ENCODE peak calls at places on chromosomes 16 and 17, in five cellular contexts. One of them, this sample, is unnamed.

GRCh38 chr17:42135664-42136653 is 13.4 kb downstream of the HSPB9 start:
- DNase-seq in heart left ventricle: peak
- DNase-seq in left ventricle myocardium inferior: peak
- DNase-seq in AG04449: no peak
- DNase-seq in tibial nerve: peak
- DNase-seq in this sample: peak

GRCh38 chr16:11706180-11706742 is 36.4 kb downstream of the TXNDC11 start:
- DNase-seq in left ventricle myocardium inferior: peak
- DNase-seq in heart left ventricle: peak
- DNase-seq in tibial nerve: no peak
- DNase-seq in AG04449: no peak
- DNase-seq in this sample: peak

GRCh38 chr17:29778936-29779811 is 150.9 kb downstream of the SSH2 start:
- DNase-seq in AG04449: no peak
- DNase-seq in heart left ventricle: peak
- DNase-seq in tibial nerve: peak
- DNase-seq in left ventricle myocardium inferior: peak
- DNase-seq in this sample: peak

GRCh38 chr16:75401697-75402096 is 31.6 kb downstream of the CFDP1 start:
- DNase-seq in heart left ventricle: no peak
- DNase-seq in left ventricle myocardium inferior: no peak
- DNase-seq in AG04449: no peak
- DNase-seq in tibial nerve: no peak
- DNase-seq in this sample: no peak

GRCh38 chr16:187330-187729 is 7.1 kb downstream of the HBQ1 start:
- DNase-seq in tibial nerve: no peak
- DNase-seq in left ventricle myocardium inferior: no peak
- DNase-seq in AG04449: no peak
- DNase-seq in heart left ventricle: no peak
- DNase-seq in this sample: no peak

GRCh38 chr17:41848788-41849187 is 11.2 kb downstream of the KLHL10 start:
- DNase-seq in AG04449: no peak
- DNase-seq in heart left ventricle: no peak
- DNase-seq in left ventricle myocardium inferior: no peak
- DNase-seq in tibial nerve: no peak
- DNase-seq in this sample: peak

GRCh38 chr16:53457670-53458069 is 23.4 kb downstream of the RBL2 start:
- DNase-seq in heart left ventricle: no peak
- DNase-seq in tibial nerve: no peak
- DNase-seq in AG04449: no peak
- DNase-seq in left ventricle myocardium inferior: no peak
- DNase-seq in this sample: no peak

GRCh38 chr17:78903101-78903779 is at the start of gene CEP295NL:
- DNase-seq in heart left ventricle: peak
- DNase-seq in tibial nerve: no peak
- DNase-seq in left ventricle myocardium inferior: no peak
- DNase-seq in AG04449: no peak
- DNase-seq in this sample: no peak

GRCh38 chr16:5257462-5257861 is 159.9 kb upstream of the EEF2KMT start:
- DNase-seq in heart left ventricle: no peak
- DNase-seq in AG04449: no peak
- DNase-seq in left ventricle myocardium inferior: no peak
- DNase-seq in tibial nerve: no peak
- DNase-seq in this sample: no peak

GRCh38 chr16:56688762-56689161 is 6.5 kb downstream of the MT1X start:
- DNase-seq in left ventricle myocardium inferior: no peak
- DNase-seq in AG04449: no peak
- DNase-seq in tibial nerve: no peak
- DNase-seq in heart left ventricle: no peak
- DNase-seq in this sample: no peak

GRCh38 chr17:45777388-45777787 is 6.7 kb upstream of the CRHR1 start:
- DNase-seq in AG04449: no peak
- DNase-seq in left ventricle myocardium inferior: no peak
- DNase-seq in heart left ventricle: no peak
- DNase-seq in tibial nerve: no peak
- DNase-seq in this sample: no peak

GRCh38 chr16:8962393-8963009 is 1.2 kb downstream of the USP7 start:
- DNase-seq in left ventricle myocardium inferior: no peak
- DNase-seq in heart left ventricle: no peak
- DNase-seq in tibial nerve: no peak
- DNase-seq in AG04449: no peak
- DNase-seq in this sample: peak

GRCh38 chr16:54862529-54862928 is 68.1 kb upstream of the IRX5 start:
- DNase-seq in heart left ventricle: peak
- DNase-seq in AG04449: no peak
- DNase-seq in tibial nerve: no peak
- DNase-seq in left ventricle myocardium inferior: no peak
- DNase-seq in this sample: no peak

GRCh38 chr17:74145756-74146155 is 57.7 kb upstream of the RPL38 start:
- DNase-seq in tibial nerve: no peak
- DNase-seq in AG04449: no peak
- DNase-seq in left ventricle myocardium inferior: no peak
- DNase-seq in heart left ventricle: no peak
- DNase-seq in this sample: no peak

GRCh38 chr17:5508855-5509254 is 22.5 kb downstream of the MIS12 start:
- DNase-seq in tibial nerve: no peak
- DNase-seq in left ventricle myocardium inferior: no peak
- DNase-seq in heart left ventricle: no peak
- DNase-seq in AG04449: no peak
- DNase-seq in this sample: peak

DNA sequence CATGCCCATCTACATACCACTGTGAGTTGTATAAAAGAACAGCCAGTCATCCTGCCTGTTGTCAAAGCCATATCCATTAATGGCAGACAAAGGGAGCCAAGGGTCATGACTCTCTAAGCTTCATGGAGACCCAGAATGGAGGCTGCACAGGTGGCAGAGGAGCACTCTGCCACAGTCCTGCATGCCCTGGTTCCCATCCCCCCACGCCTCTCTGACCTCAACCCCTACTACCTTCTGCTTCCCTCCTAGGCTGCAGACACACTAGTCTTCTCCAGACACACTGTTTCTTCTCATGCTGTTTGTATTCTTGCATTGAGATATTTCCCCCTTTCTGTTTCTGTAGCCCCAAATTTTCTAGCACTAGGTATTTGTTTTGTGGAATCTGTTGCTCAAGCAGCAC is 27.2 kb downstream of the SHISA6 start:
- DNase-seq in AG04449: no peak
- DNase-seq in tibial nerve: no peak
- DNase-seq in left ventricle myocardium inferior: no peak
- DNase-seq in heart left ventricle: no peak
- DNase-seq in this sample: no peak
- TF ChIP-seq CTCF in AG04449: no peak
- TF ChIP-seq CTCF in tibial nerve: no peak
- TF ChIP-seq CTCF in left ventricle myocardium inferior: no peak
- TF ChIP-seq CTCF in heart left ventricle: no peak
- TF ChIP-seq CTCF in this sample: no peak

DNA sequence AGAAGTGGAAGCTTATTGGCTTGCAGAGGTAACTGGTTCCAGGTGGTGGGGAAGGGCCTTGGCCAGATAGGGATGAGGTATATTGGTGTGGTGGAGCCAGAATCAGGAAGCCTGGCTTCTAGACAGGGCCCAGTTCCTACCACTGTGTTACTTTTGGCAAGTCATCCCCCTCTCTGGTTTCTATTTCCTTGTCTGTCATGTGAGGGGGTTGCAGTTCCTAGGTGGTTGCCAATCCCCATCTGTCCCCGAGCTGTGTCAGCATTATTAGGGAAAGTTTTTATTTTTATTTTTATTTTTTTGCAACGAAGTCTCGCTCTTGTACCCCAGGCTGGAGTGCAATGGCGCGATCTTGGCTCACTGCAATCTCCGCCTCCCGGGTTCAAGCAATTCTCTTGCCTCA is 3.0 kb downstream of the SMCR8 start:
- DNase-seq in AG04449: no peak
- DNase-seq in left ventricle myocardium inferior: no peak
- DNase-seq in heart left ventricle: no peak
- DNase-seq in tibial nerve: no peak
- DNase-seq in this sample: no peak
- H3K4me3 ChIP-seq in AG04449: no peak
- H3K4me3 ChIP-seq in left ventricle myocardium inferior: peak
- H3K4me3 ChIP-seq in heart left ventricle: no peak
- H3K4me3 ChIP-seq in tibial nerve: no peak
- H3K4me3 ChIP-seq in this sample: peak

DNA sequence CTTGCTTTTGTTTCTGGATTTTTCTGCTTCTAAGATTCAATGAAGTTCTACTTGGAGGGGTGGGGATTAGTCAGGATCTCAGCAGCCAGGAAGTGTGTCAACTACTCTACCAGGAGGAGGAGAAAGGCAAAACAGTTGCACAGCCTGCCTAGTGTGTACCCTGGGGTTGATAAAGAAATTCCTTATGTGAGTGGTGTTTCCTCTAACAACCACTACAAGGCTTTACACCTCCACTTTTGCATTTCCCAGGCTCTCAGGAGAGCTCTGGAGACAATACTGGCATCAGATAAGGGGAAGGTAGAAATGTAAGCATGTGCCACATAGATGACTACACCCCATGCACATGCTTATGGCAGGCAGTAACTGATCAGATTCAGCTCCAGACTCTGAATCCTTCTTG is 174.6 kb downstream of the TOX3 start:
- DNase-seq in heart left ventricle: no peak
- DNase-seq in AG04449: no peak
- DNase-seq in tibial nerve: no peak
- DNase-seq in left ventricle myocardium inferior: no peak
- DNase-seq in this sample: no peak
- TF ChIP-seq CTCF in heart left ventricle: no peak
- TF ChIP-seq CTCF in AG04449: no peak
- TF ChIP-seq CTCF in tibial nerve: no peak
- TF ChIP-seq CTCF in left ventricle myocardium inferior: no peak
- TF ChIP-seq CTCF in this sample: no peak

GRCh38 chr16:57828272-57829161 is 26.2 kb upstream of the KIFC3 start:
- DNase-seq in AG04449: no peak
- DNase-seq in tibial nerve: no peak
- DNase-seq in left ventricle myocardium inferior: no peak
- DNase-seq in heart left ventricle: no peak
- DNase-seq in this sample: no peak
- H3K4me3 ChIP-seq in AG04449: no peak
- H3K4me3 ChIP-seq in tibial nerve: no peak
- H3K4me3 ChIP-seq in left ventricle myocardium inferior: no peak
- H3K4me3 ChIP-seq in heart left ventricle: no peak
- H3K4me3 ChIP-seq in this sample: no peak

GRCh38 chr17:44323359-44324091 is 1.1 kb downstream of the SLC25A39 start:
- DNase-seq in AG04449: no peak
- DNase-seq in heart left ventricle: no peak
- DNase-seq in left ventricle myocardium inferior: no peak
- DNase-seq in tibial nerve: no peak
- DNase-seq in this sample: no peak
- TF ChIP-seq CTCF in AG04449: no peak
- TF ChIP-seq CTCF in heart left ventricle: no peak
- TF ChIP-seq CTCF in left ventricle myocardium inferior: no peak
- TF ChIP-seq CTCF in tibial nerve: no peak
- TF ChIP-seq CTCF in this sample: no peak

GRCh38 chr17:77148959-77149510 is 8.3 kb downstream of the SEC14L1 start:
- DNase-seq in heart left ventricle: no peak
- DNase-seq in left ventricle myocardium inferior: no peak
- DNase-seq in tibial nerve: no peak
- DNase-seq in AG04449: no peak
- DNase-seq in this sample: no peak

GRCh38 chr17:77154187-77154586 is 13.4 kb downstream of the SEC14L1 start:
- DNase-seq in tibial nerve: no peak
- DNase-seq in AG04449: no peak
- DNase-seq in left ventricle myocardium inferior: no peak
- DNase-seq in heart left ventricle: no peak
- DNase-seq in this sample: no peak

GRCh38 chr17:77148109-77148958 is 7.6 kb downstream of the SEC14L1 start:
- DNase-seq in left ventricle myocardium inferior: no peak
- DNase-seq in heart left ventricle: no peak
- DNase-seq in tibial nerve: no peak
- DNase-seq in AG04449: no peak
- DNase-seq in this sample: no peak

GRCh38 chr17:77153487-77153886 is 12.7 kb downstream of the SEC14L1 start:
- DNase-seq in heart left ventricle: no peak
- DNase-seq in left ventricle myocardium inferior: no peak
- DNase-seq in tibial nerve: no peak
- DNase-seq in AG04449: no peak
- DNase-seq in this sample: no peak

DNA sequence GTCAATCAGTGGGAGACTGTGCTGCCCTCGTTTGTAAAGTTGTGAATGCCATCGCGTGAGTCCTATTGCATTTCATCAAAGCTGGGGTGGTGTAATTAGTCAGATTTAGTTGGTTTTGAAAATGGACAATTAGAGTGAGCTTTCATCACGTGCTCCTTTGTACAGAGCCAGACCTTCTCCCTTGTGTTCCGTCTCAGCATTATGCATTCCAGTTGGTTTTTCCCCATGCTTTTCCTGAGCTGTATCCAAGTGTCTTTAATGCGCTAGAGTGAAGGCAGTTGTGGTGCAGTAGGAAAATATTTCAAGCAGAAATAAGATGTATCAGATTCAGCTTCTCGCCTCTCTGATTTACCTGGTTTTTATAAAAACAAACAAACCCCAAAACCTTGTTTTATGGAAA is 10.5 kb downstream of the SEC14L1 start:
- DNase-seq in heart left ventricle: no peak
- DNase-seq in left ventricle myocardium inferior: no peak
- DNase-seq in tibial nerve: no peak
- DNase-seq in AG04449: no peak
- DNase-seq in this sample: peak
- H3K4me3 ChIP-seq in heart left ventricle: no peak
- H3K4me3 ChIP-seq in left ventricle myocardium inferior: peak
- H3K4me3 ChIP-seq in tibial nerve: no peak
- H3K4me3 ChIP-seq in AG04449: no peak
- H3K4me3 ChIP-seq in this sample: no peak

This sample was measured in fibroblast of the aortic adventitia.